ENCODE peak calls at places on chromosomes 6 and 20, in nine cellular contexts. G is left lung; H is sigmoid colon; Y is A549; E is cardiac muscle cell; O is CD4-positive, alpha-beta memory T cell; D is T-helper 17 cell; U is naive thymus-derived CD4-positive, alpha-beta T cell; N is tibial nerve. Q is an unnamed sample.

GRCh38 chr6:158869010-158869603 is 49.9 kb upstream of the EZR start:
- DNase-seq in G (no peak), H (no peak), Y (peak; percentile 47), E (no peak), O (no peak), D (no peak), U (no peak), N (no peak), Q (no peak)

GRCh38 chr6:170439366-170440351 is 113.4 kb downstream of the PSMB1 start:
- DNase-seq in G (peak; percentile 62), H (peak; percentile 46), Y (no peak), E (no peak), O (no peak), D (no peak), U (no peak), N (no peak), Q (no peak)

GRCh38 chr6:19873031-19873430 is 35.9 kb downstream of the ID4 start:
- DNase-seq in G (no peak), H (no peak), Y (no peak), E (peak; percentile 9), O (no peak), D (no peak), U (no peak), N (no peak), Q (no peak)

GRCh38 chr6:163324326-163324927 is 90.1 kb upstream of the QKI start:
- DNase-seq in G (no peak), H (no peak), Y (peak; percentile 36), E (no peak), O (no peak), D (no peak), U (no peak), N (no peak), Q (no peak)

GRCh38 chr6:141484726-141485125 is 648.0 kb upstream of the GJE1 start:
- DNase-seq in G (no peak), H (no peak), Y (no peak), E (peak; percentile 21), O (no peak), D (no peak), U (peak; percentile 18), N (no peak), Q (no peak)

GRCh38 chr6:161273356-161273751 is 507 bp downstream of the AGPAT4 start:
- DNase-seq in G (peak; percentile 60), H (peak; percentile 64), Y (no peak), E (peak; percentile 65), O (peak; percentile 75), D (peak; percentile 53), U (peak; percentile 65), N (no peak), Q (peak; percentile 25)

GRCh38 chr6:52543729-52544324 is 33.0 kb downstream of the TRAM2 start:
- DNase-seq in G (no peak), H (no peak), Y (no peak), E (peak; percentile 61), O (no peak), D (no peak), U (no peak), N (no peak), Q (no peak)

GRCh38 chr6:148272084-148272483 is 70.6 kb upstream of the SASH1 start:
- DNase-seq in G (no peak), H (no peak), Y (no peak), E (peak; percentile 90), O (no peak), D (no peak), U (no peak), N (no peak), Q (no peak)

GRCh38 chr20:8689337-8689736 is 379.6 kb upstream of the PLCB4 start:
- DNase-seq in G (no peak), H (no peak), Y (no peak), E (no peak), O (no peak), D (no peak), U (no peak), N (no peak), Q (no peak)

GRCh38 chr6:78489874-78490273 is 377.5 kb upstream of the IRAK1BP1 start:
- DNase-seq in G (no peak), H (no peak), Y (no peak), E (no peak), O (no peak), D (no peak), U (no peak), N (no peak), Q (no peak)

GRCh38 chr6:2881358-2881885 is 21.7 kb downstream of the SERPINB9 start:
- DNase-seq in G (no peak), H (no peak), Y (no peak), E (no peak), O (no peak), D (no peak), U (no peak), N (no peak), Q (no peak)

GRCh38 chr6:72048080-72048479 is 161.7 kb downstream of the RIMS1 start:
- DNase-seq in G (no peak), H (no peak), Y (no peak), E (no peak), O (no peak), D (no peak), U (no peak), N (no peak), Q (no peak)

GRCh38 chr20:10671850-10672578 is 1.8 kb downstream of the JAG1 start:
- DNase-seq in G (peak; percentile 89), H (peak; percentile 90), Y (no peak), E (peak; percentile 81), O (no peak), D (no peak), U (no peak), N (peak; percentile 64), Q (no peak)

GRCh38 chr6:133001040-133001570 is 186.7 kb downstream of the RPS12 start:
- DNase-seq in G (no peak), H (no peak), Y (no peak), E (no peak), O (no peak), D (no peak), U (no peak), N (no peak), Q (no peak)

GRCh38 chr6:13480631-13481501 is 6.5 kb downstream of the GFOD1 start:
- DNase-seq in G (no peak), H (no peak), Y (no peak), E (no peak), O (no peak), D (no peak), U (no peak), N (no peak), Q (no peak)

GRCh38 chr6:27332692-27333641 is 20.9 kb upstream of the POM121L2 start:
- DNase-seq in G (no peak), H (no peak), Y (peak; percentile 30), E (peak; percentile 47), O (peak; percentile 47), D (no peak), U (peak; percentile 73), N (no peak), Q (peak; percentile 33)

GRCh38 chr6:164665328-164665727 is 644.1 kb downstream of the C6orf118 start:
- DNase-seq in G (no peak), H (no peak), Y (no peak), E (no peak), O (no peak), D (no peak), U (no peak), N (no peak), Q (no peak)

GRCh38 chr20:42097741-42098140 is 479.6 kb upstream of the CHD6 start:
- DNase-seq in G (no peak), H (no peak), Y (no peak), E (no peak), O (no peak), D (no peak), U (no peak), N (no peak), Q (no peak)
- H3K9me3 ChIP-seq in G (no peaks in the 10 kb centered on the region), H (no peaks in the 10 kb centered on the region), Y (no peaks in the 10 kb centered on the region), E (no peaks in the 10 kb centered on the region), O (no peaks in the 10 kb centered on the region), D (no peaks in the 10 kb centered on the region), U (no peaks in the 10 kb centered on the region), N (no peaks in the 10 kb centered on the region), Q (no peaks in the 10 kb centered on the region)

DNA sequence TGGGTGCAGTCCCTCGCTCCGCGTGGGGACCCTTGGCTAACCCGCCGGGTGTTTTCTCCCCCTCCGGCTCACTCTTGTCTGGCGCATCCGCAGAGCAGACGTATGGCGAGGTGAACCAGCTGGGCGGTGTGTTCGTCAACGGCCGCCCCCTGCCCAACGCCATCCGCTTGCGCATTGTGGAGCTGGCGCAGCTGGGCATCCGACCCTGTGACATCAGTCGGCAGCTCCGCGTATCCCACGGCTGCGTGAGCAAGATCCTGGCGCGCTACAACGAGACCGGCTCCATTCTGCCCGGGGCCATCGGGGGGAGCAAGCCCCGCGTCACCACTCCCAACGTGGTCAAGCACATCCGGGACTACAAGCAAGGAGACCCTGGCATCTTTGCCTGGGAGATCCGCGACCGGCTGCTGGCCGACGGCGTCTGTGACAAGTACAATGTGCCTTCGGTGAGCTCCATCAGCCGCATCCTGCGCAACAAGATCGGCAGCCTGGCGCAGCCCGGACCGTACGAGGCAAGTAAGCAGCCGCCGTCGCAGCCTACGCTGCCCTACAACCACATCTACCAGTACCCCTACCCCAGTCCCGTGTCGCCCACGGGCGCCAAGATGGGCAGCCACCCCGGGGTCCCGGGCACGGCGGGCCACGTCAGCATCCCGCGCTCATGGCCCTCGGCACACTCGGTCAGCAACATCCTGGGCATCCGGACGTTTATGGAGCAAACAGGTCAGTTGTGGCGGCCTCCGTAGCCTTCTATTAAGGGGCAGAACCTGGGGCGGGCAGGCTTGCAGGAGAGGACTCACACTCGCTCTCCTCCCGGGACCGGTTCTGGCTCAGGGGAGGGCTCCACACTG is 1.1 kb downstream of the PAX1 start:
- DNase-seq in G (peak; percentile 71), H (no peak), Y (no peak), E (no peak), O (no peak), D (no peak), U (no peak), N (no peak), Q (no peak)
- H3K9me3 ChIP-seq in G (no peaks in the 10 kb centered on the region), H (no peaks in the 10 kb centered on the region), Y (no peaks in the 10 kb centered on the region), E (no peaks in the 10 kb centered on the region), O (no peaks in the 10 kb centered on the region), D (no peaks in the 10 kb centered on the region), U (no peaks in the 10 kb centered on the region), N (no peaks in the 10 kb centered on the region), Q (no peaks in the 10 kb centered on the region)

DNA sequence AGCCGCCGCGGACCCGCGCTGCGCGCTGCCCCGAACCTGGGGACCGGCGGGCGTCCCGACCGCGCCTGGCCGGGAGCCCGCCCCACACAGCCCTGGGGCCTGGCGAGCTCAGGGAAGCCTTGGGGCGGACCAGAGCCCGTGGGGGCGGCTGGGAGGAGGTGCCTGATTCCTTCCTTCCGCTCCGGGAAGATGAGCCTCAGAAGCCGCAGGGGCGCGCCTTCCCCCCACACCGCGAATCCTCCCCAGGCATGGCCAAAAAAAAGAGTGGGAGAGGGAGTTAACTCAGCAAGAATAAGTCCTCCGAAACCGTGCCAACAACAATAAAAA is at the start of gene CBLN4:
- DNase-seq in G (no peak), H (no peak), Y (no peak), E (no peak), O (no peak), D (no peak), U (no peak), N (no peak), Q (no peak)
- H3K9me3 ChIP-seq in G (no peaks in the 10 kb centered on the region), H (no peaks in the 10 kb centered on the region), Y (no peaks in the 10 kb centered on the region), E (no peaks in the 10 kb centered on the region), O (no peaks in the 10 kb centered on the region), D (no peaks in the 10 kb centered on the region), U (no peaks in the 10 kb centered on the region), N (no peaks in the 10 kb centered on the region), Q (no peaks in the 10 kb centered on the region)

DNA sequence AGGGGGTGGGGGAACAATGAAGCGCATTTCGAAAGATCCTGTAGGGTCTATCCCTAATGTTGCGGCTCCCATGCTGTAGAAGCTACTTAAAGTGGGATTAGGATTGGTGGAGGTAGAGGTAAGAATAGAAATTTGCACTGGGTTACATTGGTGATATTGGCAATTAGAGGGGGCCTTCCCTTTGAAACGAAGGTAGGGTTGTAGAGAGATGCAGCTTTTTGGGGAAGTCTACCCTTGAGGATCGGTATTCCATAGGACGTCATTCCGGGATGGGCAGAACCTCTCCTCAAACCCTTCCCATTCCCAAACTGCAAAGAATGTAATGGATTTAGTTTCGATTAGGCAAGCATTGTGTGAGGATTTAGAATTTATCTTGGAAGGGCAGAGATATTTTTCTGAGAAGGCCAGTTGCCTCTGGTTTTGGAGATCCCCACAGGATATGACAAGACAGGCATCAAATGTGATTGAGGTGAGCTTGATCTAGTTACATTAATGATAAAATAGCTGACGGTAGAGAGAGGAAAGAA is 5.4 kb upstream of the ZNFX1 start:
- DNase-seq in G (no peak), H (no peak), Y (no peak), E (no peak), O (no peak), D (no peak), U (no peak), N (no peak), Q (no peak)
- H3K9me3 ChIP-seq in G (peaks cover 50% of the 10 kb centered on the region), H (peaks cover 20% of the 10 kb centered on the region), Y (peaks cover 9% of the 10 kb centered on the region), E (no peaks in the 10 kb centered on the region), O (peaks cover 70% of the 10 kb centered on the region), D (peaks cover 81% of the 10 kb centered on the region), U (peaks cover 20% of the 10 kb centered on the region), N (peaks cover 30% of the 10 kb centered on the region), Q (peaks cover 59% of the 10 kb centered on the region)